ENCODE peak calls at places on chromosomes 1 and 21, in six cellular contexts. S is MM.1S, X is astrocyte, W is H9, I is GM23248, V is GM23338. T is an unnamed sample.

GRCh38 chr1:21852282-21853129 is 40.4 kb downstream of the LDLRAD2 start:
- DNase-seq in I (no peak), W (no peak), X (no peak), S (no peak), V (no peak), T (no peak)

GRCh38 chr1:175481126-175482071 is 262.0 kb downstream of the TNR start:
- DNase-seq in I (peak), S (peak), X (no peak), V (peak), W (no peak), T (no peak)

GRCh38 chr1:244974550-244974949 is 110.2 kb upstream of the HNRNPU start:
- DNase-seq in V (no peak), W (no peak), S (no peak), I (no peak), X (no peak), T (no peak)

GRCh38 chr1:154847891-154848290 is 22.2 kb downstream of the KCNN3 start:
- DNase-seq in W (no peak), S (no peak), I (peak), V (no peak), X (no peak), T (no peak)

GRCh38 chr1:152003846-152004442 is 10.3 kb upstream of the S100A10 start:
- DNase-seq in W (peak), V (peak), X (no peak), S (no peak), I (no peak), T (peak)

GRCh38 chr1:180889325-180889724 is 23.4 kb upstream of the KIAA1614 start:
- DNase-seq in X (no peak), I (no peak), V (peak), S (no peak), W (no peak), T (no peak)

GRCh38 chr1:20250346-20250989 is 40.2 kb upstream of the VWA5B1 start:
- DNase-seq in V (no peak), W (no peak), X (no peak), S (no peak), I (peak), T (no peak)

GRCh38 chr1:18480315-18481189 is at the start of gene KLHDC7A:
- DNase-seq in X (no peak), V (peak), W (peak), S (no peak), I (no peak), T (no peak)

GRCh38 chr1:98653186-98653585 is 8.3 kb upstream of the SNX7 start:
- DNase-seq in W (no peak), V (no peak), I (no peak), S (no peak), X (no peak), T (no peak)

GRCh38 chr21:19275065-19275464 is 871.5 kb upstream of the TMPRSS15 start:
- DNase-seq in V (no peak), W (no peak), S (no peak), I (no peak), X (no peak), T (no peak)

GRCh38 chr21:16002872-16003466 is 273.2 kb downstream of the USP25 start:
- DNase-seq in W (no peak), X (no peak), V (peak), I (peak), S (no peak), T (no peak)

GRCh38 chr1:111720274-111720976 is 18.8 kb downstream of the INKA2 start:
- DNase-seq in I (no peak), S (no peak), W (peak), X (no peak), V (peak), T (no peak)

GRCh38 chr1:71046891-71047634 is 553 bp downstream of the PTGER3 start:
- DNase-seq in W (peak), V (peak), I (peak), S (no peak), X (no peak), T (no peak)

GRCh38 chr1:10549919-10550656 is 75.3 kb downstream of the PEX14 start:
- DNase-seq in I (no peak), X (no peak), V (no peak), S (no peak), W (no peak), T (no peak)

GRCh38 chr1:154784924-154785531 is 85.1 kb downstream of the KCNN3 start:
- DNase-seq in X (no peak), I (no peak), V (peak), W (no peak), S (peak), T (no peak)

GRCh38 chr1:78511334-78511733 is 20.6 kb downstream of the PTGFR start:
- DNase-seq in V (peak), W (no peak), X (no peak), I (no peak), S (no peak), T (no peak)

GRCh38 chr21:42013901-42014300 is 3.7 kb upstream of the ZBTB21 start:
- DNase-seq in X (no peak), V (no peak), I (no peak), S (no peak), W (no peak), T (no peak)

GRCh38 chr1:61079276-61079897 is 3.0 kb upstream of the NFIA start:
- DNase-seq in W (no peak), S (no peak), X (no peak), I (peak), V (peak), T (peak)

GRCh38 chr1:84037758-84038611 is 39.1 kb upstream of the TTLL7 start:
- DNase-seq in I (no peak), S (no peak), W (no peak), V (peak), X (no peak), T (no peak)

GRCh38 chr1:8027748-8028631 is 1.9 kb upstream of the ERRFI1 start:
- DNase-seq in S (no peak), X (peak), I (peak), V (no peak), W (no peak), T (peak)

GRCh38 chr21:46424062-46424591 is 34.6 kb upstream of the DIP2A start:
- DNase-seq in X (no peak), S (no peak), W (no peak), I (no peak), V (no peak), T (no peak)

GRCh38 chr21:30340714-30341573 is 3.5 kb upstream of the KRTAP27-1 start:
- DNase-seq in X (no peak), W (peak), V (peak), I (peak), S (peak), T (peak)

GRCh38 chr1:178964469-178965330 is 61.0 kb upstream of the FAM20B start:
- DNase-seq in S (no peak), V (no peak), W (no peak), X (no peak), I (no peak), T (no peak)

DNA sequence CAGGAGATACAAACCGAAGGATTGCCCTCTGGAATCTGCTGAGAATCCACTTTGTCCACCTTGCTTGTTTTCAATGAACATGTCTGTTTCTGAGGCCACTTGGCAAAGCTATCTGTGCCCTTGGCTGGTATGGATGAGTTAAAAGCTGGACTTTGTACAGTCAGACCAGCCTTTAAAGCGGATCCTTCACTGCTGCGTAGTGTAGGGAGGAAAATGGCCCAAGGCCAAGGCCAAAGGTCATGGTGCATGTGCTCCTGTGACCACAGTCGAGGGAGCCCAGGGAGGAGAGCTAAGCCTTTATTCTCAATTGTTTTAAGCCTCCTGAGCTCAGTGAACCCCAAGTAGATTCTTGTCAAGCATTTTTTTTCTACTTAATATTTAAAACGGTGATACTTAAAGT is 37.0 kb downstream of the KCNJ15 start:
- DNase-seq in S (no peak), W (no peak), I (no peak), V (no peak), X (no peak), T (no peak)
- H2AFZ ChIP-seq in S (no peak), W (no peak), I (no peak), V (no peak), X (no peak), T (no peak)

DNA sequence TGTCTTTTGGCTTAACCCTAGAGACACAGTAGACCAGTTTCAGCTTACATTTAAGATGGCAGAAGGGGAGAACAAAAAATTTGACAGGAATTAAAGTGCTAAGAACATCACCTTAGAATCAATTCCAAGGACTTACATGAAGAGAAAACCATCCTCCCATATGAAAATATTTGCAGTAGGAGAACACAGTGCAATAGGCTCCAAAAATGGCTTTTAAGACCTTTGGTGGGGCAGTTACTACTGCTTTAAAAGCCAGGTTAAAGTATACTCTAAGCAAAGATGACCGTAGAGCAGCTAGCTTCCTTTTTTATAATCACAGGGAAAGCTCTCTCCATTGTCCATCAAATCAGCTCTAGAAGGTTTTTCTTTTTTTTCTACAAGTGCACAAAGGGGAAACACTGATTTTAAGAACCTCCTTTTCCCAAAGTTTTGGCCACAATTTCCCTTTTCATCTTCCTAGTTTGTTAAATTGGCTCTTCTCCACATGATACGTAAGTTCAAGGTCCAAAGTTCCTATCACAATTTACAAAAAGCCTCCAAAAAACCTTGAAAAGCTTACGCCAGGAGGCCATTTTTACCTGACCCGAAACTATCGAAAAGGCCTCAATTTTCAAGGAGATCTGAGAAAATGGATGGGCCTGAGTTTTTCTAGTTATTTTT is 3.3 kb downstream of the TXNIP start:
- DNase-seq in X (no peak), I (no peak), W (no peak), V (no peak), S (peak), T (no peak)
- H3K4me2 ChIP-seq in X (peak), I (peak), W (peak), V (no peak), S (peak), T (peak)

DNA sequence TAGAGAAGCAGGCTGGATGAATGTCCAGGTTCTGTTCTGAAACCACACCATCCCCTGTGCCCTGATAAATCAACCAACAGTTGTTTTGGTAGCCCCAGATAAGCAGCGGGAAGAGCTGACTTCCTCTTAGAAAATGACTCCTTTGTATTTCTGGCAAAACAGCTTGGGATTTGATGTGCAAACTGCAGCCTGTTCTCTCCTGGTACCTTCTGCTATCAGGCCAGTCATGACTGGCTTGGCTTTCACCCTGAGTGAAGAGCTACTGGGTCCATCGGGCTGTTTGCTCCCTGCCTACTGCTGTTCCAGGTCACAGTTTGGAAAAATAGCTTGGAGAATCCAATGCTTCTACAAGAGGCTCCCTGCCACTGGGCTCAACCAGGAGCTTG is 116.8 kb downstream of the DTL start:
- DNase-seq in I (no peak), S (no peak), W (no peak), V (no peak), X (no peak), T (no peak)
- H2AFZ ChIP-seq in I (no peak), S (no peak), W (no peak), V (no peak), X (no peak), T (no peak)

GRCh38 chr1:213122514-213122929 is 71.5 kb downstream of the RPS6KC1 start:
- DNase-seq in W (no peak), I (peak), V (peak), S (peak), X (peak), T (peak)

GRCh38 chr1:213123087-213123486 is 72.0 kb downstream of the RPS6KC1 start:
- DNase-seq in X (no peak), W (no peak), S (no peak), I (no peak), V (no peak), T (no peak)

GRCh38 chr1:213120961-213121360 is 69.9 kb downstream of the RPS6KC1 start:
- DNase-seq in W (no peak), V (no peak), X (no peak), I (no peak), S (no peak), T (no peak)

GRCh38 chr1:213120386-213120785 is 69.3 kb downstream of the RPS6KC1 start:
- DNase-seq in S (no peak), X (no peak), V (no peak), I (peak), W (no peak), T (no peak)

GRCh38 chr1:213119794-213120193 is 68.8 kb downstream of the RPS6KC1 start:
- DNase-seq in X (no peak), S (no peak), V (no peak), W (no peak), I (peak), T (no peak)
- H3K4me2 ChIP-seq in X (peak), S (no peak), V (no peak), W (no peak), I (peak), T (no peak)

DNA sequence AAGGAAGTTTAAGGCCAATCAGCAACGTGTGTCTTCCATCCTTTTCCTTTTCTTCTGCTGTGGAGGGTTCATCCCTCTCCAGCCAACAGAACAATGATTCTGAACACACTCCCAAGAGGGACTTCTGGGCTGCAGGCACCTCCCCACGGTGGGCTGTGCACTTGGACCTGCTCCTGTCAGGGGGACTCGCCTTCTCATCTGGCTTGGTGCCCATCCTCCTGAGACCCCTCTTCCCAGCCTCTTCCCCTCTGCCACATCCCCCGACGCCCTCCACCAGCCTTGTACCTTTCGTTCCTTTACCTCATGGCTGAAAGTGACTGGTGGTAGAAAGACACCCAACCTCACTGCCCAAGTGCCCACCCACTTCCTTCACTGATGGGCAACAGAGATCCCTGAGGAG is 26.0 kb upstream of the SLAMF9 start:
- DNase-seq in I (no peak), W (no peak), X (no peak), S (no peak), V (no peak), T (no peak)
- H2AFZ ChIP-seq in I (no peak), W (no peak), X (no peak), S (no peak), V (no peak), T (no peak)

GRCh38 chr1:228160201-228160761 is 5.3 kb upstream of the IBA57 start:
- DNase-seq in W (no peak), V (no peak), I (no peak), S (no peak), X (no peak), T (no peak)
- H3K4me2 ChIP-seq in W (no peak), V (no peak), I (no peak), S (no peak), X (no peak), T (no peak)

GRCh38 chr21:17461014-17461413 is 51.8 kb upstream of the CXADR start:
- DNase-seq in V (no peak), W (no peak), X (peak), S (no peak), I (peak), T (peak)

GRCh38 chr21:17461582-17461981 is 51.3 kb upstream of the CXADR start:
- DNase-seq in W (no peak), V (no peak), S (no peak), X (peak), I (peak), T (peak)

GRCh38 chr21:17463441-17463840 is 49.4 kb upstream of the CXADR start:
- DNase-seq in V (no peak), S (no peak), X (peak), W (no peak), I (peak), T (peak)

GRCh38 chr21:17460094-17460493 is 52.7 kb upstream of the CXADR start:
- DNase-seq in X (peak), S (no peak), I (no peak), W (no peak), V (no peak), T (no peak)

GRCh38 chr21:17462276-17462981 is 50.4 kb upstream of the CXADR start:
- DNase-seq in X (peak), V (no peak), W (no peak), I (no peak), S (no peak), T (no peak)
- H2AFZ ChIP-seq in X (no peak), V (no peak), W (no peak), I (no peak), S (no peak), T (no peak)

GRCh38 chr1:67262735-67263134 is 44.9 kb upstream of the IL12RB2 start:
- DNase-seq in I (no peak), S (no peak), X (no peak), W (no peak), V (no peak), T (no peak)

GRCh38 chr1:67264899-67265298 is 42.8 kb upstream of the IL12RB2 start:
- DNase-seq in W (no peak), I (no peak), X (no peak), V (no peak), S (peak), T (no peak)

GRCh38 chr1:67257173-67257535 is 50.5 kb upstream of the IL12RB2 start:
- DNase-seq in X (no peak), I (no peak), S (no peak), V (no peak), W (no peak), T (no peak)

GRCh38 chr1:67264152-67264551 is 43.5 kb upstream of the IL12RB2 start:
- DNase-seq in S (no peak), V (no peak), I (no peak), W (no peak), X (no peak), T (no peak)

GRCh38 chr1:67261646-67262045 is 46.0 kb upstream of the IL12RB2 start:
- DNase-seq in S (no peak), I (no peak), W (peak), V (peak), X (no peak), T (no peak)
- H3K4me2 ChIP-seq in S (no peak), I (no peak), W (no peak), V (peak), X (no peak), T (no peak)

DNA sequence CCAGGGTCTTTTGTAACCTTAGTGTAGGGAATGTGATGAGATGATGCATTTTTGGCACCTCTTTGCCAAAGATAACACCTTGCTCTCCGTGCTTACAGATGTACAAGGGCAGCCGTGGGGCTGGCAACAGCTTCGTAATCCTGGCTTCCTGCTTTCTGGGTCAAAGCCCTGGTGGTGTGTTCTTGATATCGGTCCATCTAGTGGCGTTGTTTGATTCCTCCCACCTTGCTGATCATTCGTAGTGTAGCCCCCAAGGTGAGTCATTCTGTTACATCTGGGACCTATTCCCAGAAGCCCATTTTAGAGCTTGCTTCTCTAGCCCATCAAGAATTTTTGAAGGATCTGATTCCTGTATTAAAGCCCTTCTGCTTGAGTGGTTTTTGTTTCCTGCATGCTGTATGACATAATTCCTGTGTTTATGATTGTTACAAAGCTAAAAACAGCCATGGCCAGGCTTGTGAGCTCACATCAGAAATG is 7.0 kb upstream of the CCT8 start:
- DNase-seq in V (no peak), I (no peak), S (no peak), X (peak), W (no peak), T (no peak)
- H2AFZ ChIP-seq in V (no peak), I (no peak), S (no peak), X (peak), W (no peak), T (no peak)

DNA sequence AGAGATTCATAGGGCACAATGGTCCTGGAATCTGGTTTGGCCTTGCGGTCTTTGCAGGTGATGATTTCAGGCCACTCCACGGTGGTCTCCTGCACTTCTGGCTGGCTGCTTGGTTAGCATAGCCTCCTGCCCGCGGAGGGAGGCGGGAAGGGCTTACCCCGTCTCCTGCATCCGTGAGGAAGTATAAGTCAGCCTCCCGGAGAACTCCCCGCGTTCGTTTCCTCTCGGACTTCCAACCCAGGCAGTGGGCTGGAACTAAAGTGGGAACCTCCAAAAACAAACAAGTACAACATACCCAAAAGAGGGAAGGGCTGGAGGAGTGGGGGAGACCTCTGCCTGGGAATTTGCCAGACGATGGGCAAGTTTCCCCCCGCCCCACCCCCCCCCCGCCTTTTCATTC is 942 bp upstream of the CCN1 start:
- DNase-seq in I (peak), S (no peak), V (peak), X (peak), W (peak), T (peak)
- H3K4me2 ChIP-seq in I (peak), S (no peak), V (peak), X (peak), W (peak), T (peak)

T was measured in mesenchymal stem cell.